ENCODE peak calls at places on chromosomes 12 and 14, in seven cellular contexts. T, N, E, P, X, C and K are unnamed samples.
A peak's percentile ranks its signal among the peaks of the same experiment; 100 is the strongest.

GRCh38 chr14:88025350-88025749 is 20.4 kb downstream of the GPR65 start:
- DNase-seq in C (no peak), P (no peak), E (no peak), N (no peak), T (no peak), X (no peak), K (no peak)

GRCh38 chr14:75315143-75315542 is 36.5 kb downstream of the FOS start:
- DNase-seq in T (no peak), E (no peak), N (peak; percentile 54), C (no peak), P (no peak), X (peak; percentile 53), K (no peak)

GRCh38 chr12:80356092-80356491 is 87.9 kb upstream of the PTPRQ start:
- DNase-seq in E (no peak), C (no peak), X (no peak), P (no peak), T (no peak), N (no peak), K (no peak)

GRCh38 chr12:92089559-92089958 is 56.1 kb downstream of the BTG1 start:
- DNase-seq in N (no peak), X (no peak), E (no peak), C (no peak), P (no peak), T (no peak), K (no peak)

GRCh38 chr12:124760548-124760947 is 103.1 kb downstream of the SCARB1 start:
- DNase-seq in E (no peak), X (no peak), C (no peak), T (no peak), P (no peak), N (no peak), K (no peak)

GRCh38 chr12:53476769-53477209 is 22.5 kb downstream of the MAP3K12 start:
- DNase-seq in X (no peak), C (no peak), T (no peak), E (no peak), P (no peak), N (no peak), K (no peak)

GRCh38 chr12:13099066-13099909 is 4.2 kb downstream of the GSG1 start:
- DNase-seq in X (peak; percentile 34), N (no peak), E (no peak), C (no peak), P (no peak), T (no peak), K (no peak)

GRCh38 chr12:123085730-123086487 is 65.0 kb downstream of the PITPNM2 start:
- DNase-seq in X (peak; percentile 89), N (peak; percentile 68), C (no peak), P (no peak), T (no peak), E (peak; percentile 90), K (peak; percentile 92)

GRCh38 chr12:47768323-47768811 is 4.7 kb upstream of the SLC48A1 start:
- DNase-seq in T (no peak), X (peak; percentile 71), N (no peak), P (no peak), E (peak; percentile 51), C (no peak), K (peak; percentile 87)

GRCh38 chr12:106769546-106769945 is 4.9 kb upstream of the RIC8B start:
- DNase-seq in P (no peak), T (no peak), C (no peak), E (peak; percentile 52), X (no peak), N (no peak), K (no peak)

GRCh38 chr12:28780096-28780495 is 369.0 kb upstream of the FAR2 start:
- DNase-seq in P (no peak), X (no peak), E (peak; percentile 88), T (no peak), N (no peak), C (no peak), K (peak; percentile 8)

GRCh38 chr14:38357557-38357956 is 101.7 kb upstream of the CLEC14A start:
- DNase-seq in X (no peak), C (no peak), N (no peak), T (peak; percentile 65), E (no peak), P (no peak), K (peak; percentile 12)

GRCh38 chr14:89249972-89250371 is 167.1 kb downstream of the FOXN3 start:
- DNase-seq in X (no peak), C (no peak), E (no peak), P (no peak), N (no peak), T (no peak), K (no peak)

GRCh38 chr14:99240512-99241313 is 31.3 kb downstream of the BCL11B start:
- DNase-seq in T (no peak), P (no peak), E (no peak), C (no peak), N (no peak), X (no peak), K (no peak)

GRCh38 chr12:101839324-101840283 is 8.8 kb upstream of the GNPTAB start:
- DNase-seq in T (peak; percentile 45), P (peak; percentile 53), E (peak; percentile 69), N (peak; percentile 77), C (peak; percentile 62), X (peak; percentile 46), K (peak; percentile 63)

GRCh38 chr12:5433840-5434646 is 2.1 kb downstream of the NTF3 start:
- DNase-seq in E (no peak), T (no peak), P (no peak), N (no peak), C (no peak), X (no peak), K (no peak)

GRCh38 chr14:95173518-95173917 is 16.2 kb upstream of the DICER1 start:
- DNase-seq in P (no peak), X (no peak), E (no peak), C (no peak), T (no peak), N (no peak), K (no peak)

GRCh38 chr14:102517412-102518062 is 8.0 kb upstream of the ANKRD9 start:
- DNase-seq in C (peak; percentile 48), X (no peak), N (no peak), T (no peak), P (no peak), E (no peak), K (no peak)

DNA sequence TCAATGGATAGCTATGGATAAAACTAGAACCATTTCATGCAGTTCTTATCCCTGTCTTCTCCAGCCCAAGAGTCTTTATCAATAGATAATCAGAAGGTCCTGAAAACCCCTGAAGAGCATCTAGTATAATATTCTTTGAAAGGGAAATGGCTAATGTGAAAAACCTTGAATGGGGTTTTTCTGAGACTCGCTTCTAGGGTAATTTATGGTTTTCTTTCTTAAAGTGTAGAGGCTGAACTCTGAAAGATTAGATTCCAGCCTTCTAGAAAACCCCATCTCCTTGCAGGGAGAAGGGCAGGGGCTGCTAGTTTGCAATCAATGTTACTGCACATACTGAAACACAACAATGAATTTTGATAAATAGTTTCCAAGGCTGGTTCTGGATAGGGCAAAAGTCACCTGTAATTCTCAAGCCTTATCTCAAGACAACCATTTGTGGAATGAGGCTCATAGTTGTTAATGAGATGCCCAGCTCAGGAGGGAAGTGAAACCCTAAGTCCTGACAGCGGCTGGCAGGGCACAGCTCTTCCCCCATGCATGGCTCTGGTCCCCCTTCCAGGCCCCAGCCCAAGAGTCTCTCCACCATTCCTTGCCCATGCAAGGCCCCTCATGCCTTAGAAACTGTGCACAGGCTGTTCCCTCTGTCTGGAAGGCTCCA is 33.7 kb upstream of the PYGL start:
- DNase-seq in T (no peak), N (no peak), C (no peak), P (no peak), X (no peak), E (no peak), K (no peak)
- TF ChIP-seq CTCF in T (no peak), N (no peak), C (no peak), P (no peak), X (no peak), E (no peak), K (no peak)

GRCh38 chr14:48319823-48320222 is 644.4 kb upstream of the MDGA2 start:
- DNase-seq in T (no peak), C (no peak), E (no peak), N (no peak), X (no peak), P (no peak), K (no peak)

GRCh38 chr14:48331421-48331820 is 656.0 kb upstream of the MDGA2 start:
- DNase-seq in N (no peak), T (no peak), P (no peak), C (no peak), X (no peak), E (no peak), K (peak; percentile 4)

GRCh38 chr14:48323655-48324054 is 648.2 kb upstream of the MDGA2 start:
- DNase-seq in P (no peak), E (no peak), N (no peak), C (no peak), X (no peak), T (no peak), K (peak; percentile 8)

GRCh38 chr14:48325486-48325885 is 650.1 kb upstream of the MDGA2 start:
- DNase-seq in N (no peak), P (no peak), X (no peak), T (no peak), E (no peak), C (no peak), K (peak; percentile 8)
- H3K27ac ChIP-seq in N (no peak overlapping the region), P (no peak overlapping the region), X (no peak overlapping the region), T (no peak overlapping the region), E (no peak overlapping the region), C (no peak overlapping the region), K (no peak overlapping the region)

GRCh38 chr12:31745242-31745641 is 16.4 kb upstream of the AMN1 start:
- DNase-seq in C (no peak), P (no peak), X (no peak), E (no peak), N (no peak), T (no peak), K (no peak)

GRCh38 chr12:31750747-31751039 is 21.9 kb upstream of the AMN1 start:
- DNase-seq in E (peak; percentile 19), P (no peak), X (no peak), C (no peak), T (no peak), N (no peak), K (no peak)

GRCh38 chr12:31752450-31752849 is 23.6 kb upstream of the AMN1 start:
- DNase-seq in E (no peak), N (no peak), P (no peak), X (no peak), T (no peak), C (no peak), K (no peak)

GRCh38 chr12:31749024-31749704 is 20.3 kb upstream of the AMN1 start:
- DNase-seq in C (no peak), E (peak; percentile 100), T (peak; percentile 86), P (peak; percentile 46), N (peak; percentile 87), X (peak; percentile 83), K (peak; percentile 95)
- TF ChIP-seq CTCF in C (no peak), E (no peak), T (no peak), P (no peak), N (no peak), X (no peak), K (no peak)

DNA sequence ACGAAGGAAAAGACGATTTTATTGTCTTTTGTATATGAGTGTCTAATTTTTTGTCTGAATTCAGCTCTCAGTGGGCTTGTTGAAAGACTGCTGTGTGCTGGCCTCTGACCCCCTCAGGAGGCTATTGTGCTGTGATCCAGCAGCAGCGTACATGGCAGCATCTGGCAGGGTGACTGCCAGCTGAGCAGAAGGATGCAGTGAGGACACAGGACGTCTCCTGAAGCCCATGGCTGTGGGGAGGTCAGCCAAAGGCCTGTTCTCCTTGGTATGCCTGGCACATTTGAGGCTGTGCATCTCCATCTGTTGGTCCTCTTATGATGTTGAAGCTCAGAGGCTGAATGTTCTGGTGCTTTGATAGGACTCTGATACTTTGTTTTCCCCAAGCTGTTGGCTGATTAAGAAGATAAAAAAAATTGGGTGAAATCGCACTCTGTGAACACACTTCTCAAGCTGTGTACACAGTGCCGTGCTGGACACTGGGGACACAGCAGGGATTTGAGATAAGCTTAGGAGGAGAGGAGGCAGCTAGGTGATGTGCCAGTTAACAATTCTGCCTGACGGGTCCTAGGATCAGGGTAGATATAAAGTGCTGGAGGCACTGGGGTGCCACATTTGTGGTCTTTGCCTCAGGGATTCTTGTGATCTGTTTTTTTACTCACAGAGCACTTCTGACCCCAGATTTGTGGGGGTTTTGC is 37.5 kb downstream of the EID3 start:
- DNase-seq in C (no peak), T (no peak), X (no peak), E (peak; percentile 31), N (no peak), P (no peak), K (no peak)
- H3K27ac ChIP-seq in C (no peak overlapping the region), T (no peak overlapping the region), X (peak overlapping the region; percentile 60), E (no peak overlapping the region), N (no peak overlapping the region), P (no peak overlapping the region), K (no peak overlapping the region)